ENCODE peak calls at places on chromosomes 6 and 20, in seven cellular contexts. One of them, this sample, is unnamed.

GRCh38 chr6:24888967-24889366 is 46.8 kb downstream of the RIPOR2 start:
- DNase-seq in mesenchymal stem cell: no peak
- DNase-seq in cardiac fibroblast: no peak
- DNase-seq in astrocyte of the cerebellum: no peak
- DNase-seq in body of pancreas: no peak
- DNase-seq in heart right ventricle: no peak
- DNase-seq in right atrium auricular region: no peak
- DNase-seq in this sample: no peak

GRCh38 chr6:160315310-160315709 is 32.9 kb upstream of the SLC22A3 start:
- DNase-seq in astrocyte of the cerebellum: no peak
- DNase-seq in right atrium auricular region: no peak
- DNase-seq in cardiac fibroblast: peak; percentile 32
- DNase-seq in body of pancreas: no peak
- DNase-seq in mesenchymal stem cell: no peak
- DNase-seq in heart right ventricle: no peak
- DNase-seq in this sample: no peak

GRCh38 chr6:55778704-55779103 is 96.7 kb downstream of the BMP5 start:
- DNase-seq in heart right ventricle: no peak
- DNase-seq in body of pancreas: no peak
- DNase-seq in right atrium auricular region: no peak
- DNase-seq in mesenchymal stem cell: no peak
- DNase-seq in cardiac fibroblast: no peak
- DNase-seq in astrocyte of the cerebellum: no peak
- DNase-seq in this sample: no peak

GRCh38 chr20:11852801-11853200 is 64.9 kb upstream of the BTBD3 start:
- DNase-seq in right atrium auricular region: no peak
- DNase-seq in body of pancreas: no peak
- DNase-seq in astrocyte of the cerebellum: no peak
- DNase-seq in heart right ventricle: no peak
- DNase-seq in mesenchymal stem cell: no peak
- DNase-seq in cardiac fibroblast: peak; percentile 70
- DNase-seq in this sample: no peak

GRCh38 chr6:62740596-62740995 is 454.6 kb upstream of the KHDRBS2 start:
- DNase-seq in body of pancreas: no peak
- DNase-seq in astrocyte of the cerebellum: no peak
- DNase-seq in heart right ventricle: no peak
- DNase-seq in right atrium auricular region: no peak
- DNase-seq in mesenchymal stem cell: no peak
- DNase-seq in cardiac fibroblast: no peak
- DNase-seq in this sample: no peak

GRCh38 chr6:72646604-72647485 is 25.0 kb downstream of the KCNQ5 start:
- DNase-seq in astrocyte of the cerebellum: no peak
- DNase-seq in heart right ventricle: no peak
- DNase-seq in body of pancreas: no peak
- DNase-seq in mesenchymal stem cell: no peak
- DNase-seq in right atrium auricular region: no peak
- DNase-seq in cardiac fibroblast: peak; percentile 38
- DNase-seq in this sample: no peak

GRCh38 chr6:25793970-25794369 is 37.9 kb downstream of the SLC17A1 start:
- DNase-seq in heart right ventricle: no peak
- DNase-seq in mesenchymal stem cell: no peak
- DNase-seq in right atrium auricular region: no peak
- DNase-seq in astrocyte of the cerebellum: no peak
- DNase-seq in cardiac fibroblast: no peak
- DNase-seq in body of pancreas: no peak
- DNase-seq in this sample: no peak

GRCh38 chr6:75934643-75935472 is 137.6 kb downstream of the IMPG1 start:
- DNase-seq in body of pancreas: peak; percentile 76
- DNase-seq in right atrium auricular region: no peak
- DNase-seq in mesenchymal stem cell: peak; percentile 80
- DNase-seq in cardiac fibroblast: peak; percentile 85
- DNase-seq in heart right ventricle: peak; percentile 43
- DNase-seq in astrocyte of the cerebellum: peak; percentile 76
- DNase-seq in this sample: peak; percentile 87

GRCh38 chr6:71090216-71090615 is 133.4 kb upstream of the B3GAT2 start:
- DNase-seq in cardiac fibroblast: no peak
- DNase-seq in mesenchymal stem cell: no peak
- DNase-seq in body of pancreas: no peak
- DNase-seq in astrocyte of the cerebellum: no peak
- DNase-seq in heart right ventricle: no peak
- DNase-seq in right atrium auricular region: no peak
- DNase-seq in this sample: no peak

GRCh38 chr20:56903858-56904257 is 274.8 kb downstream of the TFAP2C start:
- DNase-seq in mesenchymal stem cell: no peak
- DNase-seq in heart right ventricle: no peak
- DNase-seq in right atrium auricular region: no peak
- DNase-seq in cardiac fibroblast: no peak
- DNase-seq in body of pancreas: no peak
- DNase-seq in astrocyte of the cerebellum: no peak
- DNase-seq in this sample: no peak

GRCh38 chr20:35506872-35507638 is 22.4 kb downstream of the C20orf173 start:
- DNase-seq in heart right ventricle: no peak
- DNase-seq in body of pancreas: no peak
- DNase-seq in mesenchymal stem cell: peak; percentile 38
- DNase-seq in astrocyte of the cerebellum: no peak
- DNase-seq in right atrium auricular region: no peak
- DNase-seq in cardiac fibroblast: peak; percentile 39
- DNase-seq in this sample: peak; percentile 20

GRCh38 chr6:119182404-119182803 is 103.9 kb upstream of the FAM184A start:
- DNase-seq in astrocyte of the cerebellum: no peak
- DNase-seq in mesenchymal stem cell: no peak
- DNase-seq in heart right ventricle: no peak
- DNase-seq in cardiac fibroblast: no peak
- DNase-seq in body of pancreas: no peak
- DNase-seq in right atrium auricular region: no peak
- DNase-seq in this sample: no peak

GRCh38 chr6:167393731-167394130 is 68.8 kb downstream of the TTLL2 start:
- DNase-seq in heart right ventricle: no peak
- DNase-seq in cardiac fibroblast: no peak
- DNase-seq in body of pancreas: no peak
- DNase-seq in right atrium auricular region: no peak
- DNase-seq in mesenchymal stem cell: no peak
- DNase-seq in astrocyte of the cerebellum: no peak
- DNase-seq in this sample: no peak

GRCh38 chr6:159819932-159820640 is 20.0 kb downstream of the PNLDC1 start:
- DNase-seq in astrocyte of the cerebellum: no peak
- DNase-seq in cardiac fibroblast: no peak
- DNase-seq in right atrium auricular region: no peak
- DNase-seq in heart right ventricle: no peak
- DNase-seq in mesenchymal stem cell: no peak
- DNase-seq in body of pancreas: no peak
- DNase-seq in this sample: peak; percentile 65

GRCh38 chr6:169981568-169981967 is 230.1 kb downstream of the ERMARD start:
- DNase-seq in right atrium auricular region: no peak
- DNase-seq in astrocyte of the cerebellum: no peak
- DNase-seq in cardiac fibroblast: no peak
- DNase-seq in heart right ventricle: no peak
- DNase-seq in body of pancreas: no peak
- DNase-seq in mesenchymal stem cell: no peak
- DNase-seq in this sample: no peak